ENCODE peak calls at places on chromosomes 11 and 22, in eight cellular contexts. J is hippocampal formation, F is NCI-H1048, W is posterior cingulate gyrus, U is left cardiac atrium, P is T-helper 9 cell, R is iPS DF 6.9, M is Calu3. C is an unnamed sample.
A peak's percentile ranks its signal among the peaks of the same experiment; 100 is the strongest.

GRCh38 chr22:42990131-42990838 is 24.7 kb downstream of the PACSIN2 start:
- DNase-seq in J (no peak), F (no peak), W (no peak), U (peak; percentile 54), P (no peak), R (no peak), M (peak; percentile 31), C (no peak)

GRCh38 chr11:121881806-121882205 is 234.2 kb downstream of the BLID start:
- DNase-seq in J (no peak), F (no peak), W (no peak), U (no peak), P (no peak), R (no peak), M (no peak), C (no peak)

GRCh38 chr11:64911689-64912088 is 5.3 kb downstream of the ATG2A start:
- DNase-seq in J (no peak), F (no peak), W (no peak), U (no peak), P (no peak), R (no peak), M (no peak), C (no peak)

GRCh38 chr11:122673706-122674105 is 18.2 kb downstream of the UBASH3B start:
- DNase-seq in J (no peak), F (no peak), W (no peak), U (no peak), P (no peak), R (no peak), M (no peak), C (no peak)

GRCh38 chr11:65539401-65540289 is 14.8 kb downstream of the SCYL1 start:
- DNase-seq in J (no peak), F (no peak), W (no peak), U (no peak), P (no peak), R (no peak), M (peak; percentile 24), C (no peak)

GRCh38 chr22:17106161-17106784 is 14.9 kb downstream of the TMEM121B start:
- DNase-seq in J (no peak), F (no peak), W (peak; percentile 30), U (no peak), P (no peak), R (no peak), M (no peak), C (no peak)

GRCh38 chr11:63681208-63682044 is at the start of gene RTN3:
- DNase-seq in J (peak; percentile 96), F (peak; percentile 92), W (peak; percentile 99), U (peak; percentile 98), P (peak; percentile 96), R (peak; percentile 98), M (peak; percentile 98), C (peak; percentile 98)

GRCh38 chr11:126317681-126318641 is 14.1 kb downstream of the DCPS start:
- DNase-seq in J (no peak), F (no peak), W (peak; percentile 85), U (peak; percentile 84), P (no peak), R (no peak), M (no peak), C (no peak)

GRCh38 chr22:29517215-29517908 is 36.2 kb downstream of the THOC5 start:
- DNase-seq in J (no peak), F (peak; percentile 82), W (no peak), U (peak; percentile 26), P (no peak), R (no peak), M (no peak), C (no peak)

GRCh38 chr11:57403176-57404147 is 13.0 kb upstream of the PRG2 start:
- DNase-seq in J (no peak), F (no peak), W (no peak), U (no peak), P (no peak), R (no peak), M (no peak), C (no peak)

GRCh38 chr11:70584786-70585545 is 186.6 kb downstream of the CTTN start:
- DNase-seq in J (no peak), F (no peak), W (peak; percentile 64), U (no peak), P (no peak), R (no peak), M (no peak), C (no peak)

GRCh38 chr22:50683086-50683993 is 10.7 kb downstream of the SHANK3 start:
- DNase-seq in J (no peak), F (no peak), W (no peak), U (no peak), P (no peak), R (no peak), M (no peak), C (no peak)

GRCh38 chr22:45612940-45613339 is 58.7 kb upstream of the ATXN10 start:
- DNase-seq in J (no peak), F (no peak), W (peak; percentile 67), U (peak; percentile 35), P (no peak), R (no peak), M (no peak), C (no peak)

GRCh38 chr11:69963533-69964246 is 114.4 kb upstream of the ANO1 start:
- DNase-seq in J (no peak), F (no peak), W (peak; percentile 14), U (no peak), P (no peak), R (no peak), M (no peak), C (no peak)

GRCh38 chr11:57567512-57568329 is at the start of gene UBE2L6:
- DNase-seq in J (peak; percentile 50), F (no peak), W (peak; percentile 93), U (peak; percentile 89), P (peak; percentile 57), R (no peak), M (peak; percentile 63), C (no peak)

GRCh38 chr11:124739479-124740276 is at the start of gene NRGN:
- DNase-seq in J (peak; percentile 67), F (peak; percentile 86), W (peak; percentile 98), U (peak; percentile 94), P (peak; percentile 76), R (peak; percentile 74), M (peak; percentile 85), C (peak; percentile 87)

GRCh38 chr22:37254867-37255233 is 10.8 kb upstream of the RAC2 start:
- DNase-seq in J (no peak), F (no peak), W (no peak), U (no peak), P (no peak), R (no peak), M (no peak), C (no peak)

GRCh38 chr11:104198576-104198975 is 34.6 kb upstream of the PDGFD start:
- DNase-seq in J (no peak), F (no peak), W (no peak), U (no peak), P (no peak), R (no peak), M (no peak), C (no peak)

GRCh38 chr22:46602025-46602424 is 18.2 kb upstream of the GRAMD4 start:
- DNase-seq in J (no peak), F (no peak), W (no peak), U (no peak), P (no peak), R (no peak), M (no peak), C (no peak)

GRCh38 chr11:3132271-3132781 is 32.8 kb downstream of the OSBPL5 start:
- DNase-seq in J (no peak), F (no peak), W (peak; percentile 76), U (peak; percentile 12), P (no peak), R (no peak), M (no peak), C (no peak)

GRCh38 chr11:113493205-113493604 is 18.0 kb upstream of the DRD2 start:
- DNase-seq in J (no peak), F (no peak), W (no peak), U (no peak), P (no peak), R (no peak), M (no peak), C (no peak)

GRCh38 chr11:106461839-106462545 is 384.5 kb downstream of the AASDHPPT start:
- DNase-seq in J (no peak), F (no peak), W (no peak), U (no peak), P (no peak), R (no peak), M (no peak), C (no peak)